ENCODE peak calls at places on chromosomes 11 and 22, in eight cellular contexts. P is NB4, X is foreskin fibroblast, S is type B pancreatic cell, K is transverse colon, F is Calu3, C is GM20000, Y is upper lobe of right lung. D is an unnamed sample.

GRCh38 chr11:102064316-102064715 is 17.1 kb downstream of the CFAP300 start:
- DNase-seq in P (no peak), X (no peak), S (no peak), K (no peak), F (no peak), C (no peak), Y (no peak), D (no peak)

GRCh38 chr11:34809191-34810106 is 106.7 kb downstream of the APIP start:
- DNase-seq in P (peak; percentile 49), X (peak; percentile 27), S (no peak), K (no peak), F (peak; percentile 29), C (no peak), Y (no peak), D (no peak)

GRCh38 chr22:45304971-45305370 is 4.8 kb upstream of the FAM118A start:
- DNase-seq in P (no peak), X (no peak), S (no peak), K (no peak), F (no peak), C (no peak), Y (no peak), D (no peak)

GRCh38 chr11:57798905-57799559 is 37.4 kb downstream of the CTNND1 start:
- DNase-seq in P (peak; percentile 19), X (peak; percentile 94), S (no peak), K (peak; percentile 85), F (peak; percentile 87), C (no peak), Y (no peak), D (no peak)

GRCh38 chr11:108871152-108871551 is 206.3 kb downstream of the DDX10 start:
- DNase-seq in P (peak; percentile 31), X (peak; percentile 84), S (no peak), K (no peak), F (peak; percentile 29), C (peak; percentile 8), Y (no peak), D (no peak)

GRCh38 chr11:1604181-1604580 is 4.1 kb downstream of the KRTAP5-3 start:
- DNase-seq in P (no peak), X (no peak), S (no peak), K (no peak), F (no peak), C (no peak), Y (no peak), D (no peak)

GRCh38 chr22:44438056-44438455 is 60.0 kb downstream of the RTL6 start:
- DNase-seq in P (no peak), X (no peak), S (no peak), K (no peak), F (no peak), C (no peak), Y (peak; percentile 48), D (no peak)

GRCh38 chr11:70567680-70568503 is 169.6 kb downstream of the CTTN start:
- DNase-seq in P (peak; percentile 37), X (peak; percentile 52), S (no peak), K (peak; percentile 74), F (peak; percentile 32), C (no peak), Y (peak; percentile 68), D (no peak)

GRCh38 chr22:28899199-28899853 is 16.0 kb downstream of the ZNRF3 start:
- DNase-seq in P (no peak), X (no peak), S (no peak), K (no peak), F (no peak), C (no peak), Y (no peak), D (no peak)

GRCh38 chr11:126474220-126474619 is 118.7 kb downstream of the ST3GAL4 start:
- DNase-seq in P (no peak), X (no peak), S (no peak), K (no peak), F (no peak), C (no peak), Y (no peak), D (no peak)

GRCh38 chr22:24133187-24133965 is 47.9 kb upstream of the SUSD2 start:
- DNase-seq in P (peak; percentile 49), X (peak; percentile 55), S (no peak), K (no peak), F (no peak), C (no peak), Y (peak; percentile 82), D (no peak)

GRCh38 chr22:41445171-41446056 is 1.2 kb downstream of the TOB2 start:
- DNase-seq in P (peak; percentile 69), X (peak; percentile 36), S (no peak), K (peak; percentile 31), F (no peak), C (no peak), Y (no peak), D (no peak)

GRCh38 chr22:41446057-41446501 is 522 bp downstream of the TOB2 start:
- DNase-seq in P (peak; percentile 45), X (peak; percentile 35), S (no peak), K (peak; percentile 39), F (peak; percentile 31), C (no peak), Y (peak; percentile 77), D (no peak)

GRCh38 chr22:41446639-41447434 is at the start of gene TOB2:
- DNase-seq in P (peak; percentile 96), X (peak; percentile 98), S (peak; percentile 98), K (peak; percentile 97), F (peak; percentile 97), C (peak; percentile 91), Y (peak; percentile 97), D (no peak)

GRCh38 chr22:41444360-41445170 is 2.0 kb downstream of the TOB2 start:
- DNase-seq in P (peak; percentile 64), X (peak; percentile 98), S (peak; percentile 95), K (peak; percentile 93), F (peak; percentile 93), C (peak; percentile 89), Y (peak; percentile 94), D (no peak)

DNA sequence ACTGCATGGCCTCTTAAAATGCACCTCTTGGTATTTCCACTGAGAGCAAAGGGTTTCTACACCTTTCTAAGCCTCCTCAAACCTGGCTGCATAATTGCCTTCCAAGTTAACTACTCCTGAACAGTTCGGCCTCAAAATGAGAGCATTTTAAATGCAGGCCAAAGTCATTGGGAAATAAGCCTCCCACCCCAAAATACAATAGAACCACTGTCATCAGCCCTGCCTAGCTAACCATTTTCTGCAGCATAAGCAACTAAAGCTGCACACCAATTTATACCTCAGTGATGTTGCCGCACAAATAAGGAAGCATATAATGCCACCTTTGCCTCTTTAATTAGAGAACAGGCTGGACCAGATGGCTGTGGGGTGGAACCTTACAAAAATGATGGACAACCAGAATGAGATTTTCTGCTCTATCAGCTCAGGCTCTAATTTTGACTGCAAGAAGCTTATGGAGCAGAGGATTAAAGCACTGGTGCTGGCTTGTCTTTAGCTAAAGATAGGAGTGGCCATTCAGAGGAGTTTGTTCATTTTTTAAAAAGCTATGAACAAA is 4.3 kb downstream of the TOB2 start:
- DNase-seq in P (no peak), X (no peak), S (no peak), K (no peak), F (no peak), C (no peak), Y (no peak), D (no peak)
- TF ChIP-seq CTCF in P (no peak), X (no peak), S (no peak), K (no peak), F (no peak), C (no peak), Y (no peak), D (no peak)

DNA sequence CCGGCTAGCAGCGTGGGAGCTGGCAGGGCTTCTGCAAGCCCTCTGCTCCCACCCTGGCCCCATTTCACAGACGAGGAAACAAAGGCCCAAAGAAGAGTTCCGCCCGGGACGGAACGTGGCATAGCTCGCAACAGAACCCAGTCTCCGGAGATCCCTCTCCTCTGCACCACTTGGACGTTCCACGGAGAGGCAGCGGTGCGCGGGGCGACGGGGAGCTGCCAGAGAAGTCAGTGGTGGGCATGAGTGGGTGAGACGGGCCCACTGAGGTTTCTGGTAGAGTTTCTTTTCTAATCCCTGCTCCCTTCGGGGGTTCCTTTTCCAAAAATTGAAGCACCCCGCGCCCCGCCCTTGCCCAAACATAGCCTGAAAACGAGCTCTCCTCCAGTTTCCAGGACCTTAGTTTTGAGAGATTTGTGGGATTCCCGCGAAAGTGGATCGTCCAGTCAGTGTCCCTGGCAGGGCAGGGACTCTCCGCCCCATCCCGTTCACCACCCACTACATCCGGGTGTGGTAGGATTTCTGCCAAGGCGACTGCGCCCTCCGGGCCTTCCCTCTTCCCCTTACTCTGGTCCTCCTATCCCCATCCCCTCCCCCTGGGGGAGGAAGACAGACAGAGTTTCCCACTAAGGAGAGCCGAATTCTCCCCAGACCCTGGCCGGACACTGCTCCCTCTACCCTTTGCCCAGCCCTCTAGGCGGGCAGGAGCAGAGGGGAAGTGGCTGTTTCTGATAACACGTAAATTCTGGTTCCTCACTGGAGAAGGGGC is 764 bp upstream of the NECTIN1 start:
- DNase-seq in P (no peak), X (peak; percentile 83), S (no peak), K (peak; percentile 77), F (peak; percentile 29), C (peak; percentile 60), Y (peak; percentile 79), D (no peak)
- TF ChIP-seq CTCF in P (no peak), X (no peak), S (peak; percentile 55), K (peak; percentile 18), F (no peak), C (no peak), Y (peak; percentile 22), D (no peak)

GRCh38 chr11:66543263-66544107 is 2.4 kb downstream of the ZDHHC24 start:
- DNase-seq in P (no peak), X (peak; percentile 76), S (no peak), K (peak; percentile 60), F (no peak), C (peak; percentile 77), Y (no peak), D (no peak)
- TF ChIP-seq CTCF in P (no peak), X (peak; percentile 37), S (peak; percentile 52), K (no peak), F (no peak), C (peak; percentile 67), Y (peak; percentile 49), D (peak; percentile 31)

GRCh38 chr22:39306456-39307361 is 12.7 kb downstream of the RPL3 start:
- DNase-seq in P (peak; percentile 61), X (peak; percentile 34), S (no peak), K (peak; percentile 45), F (peak; percentile 62), C (no peak), Y (no peak), D (no peak)

GRCh38 chr22:39309881-39310714 is 9.3 kb downstream of the RPL3 start:
- DNase-seq in P (peak; percentile 48), X (peak; percentile 82), S (no peak), K (no peak), F (no peak), C (no peak), Y (no peak), D (no peak)

GRCh38 chr22:39308614-39309363 is 10.6 kb downstream of the RPL3 start:
- DNase-seq in P (peak; percentile 77), X (peak; percentile 97), S (no peak), K (peak; percentile 46), F (peak; percentile 79), C (no peak), Y (no peak), D (no peak)

GRCh38 chr22:39311592-39312400 is 7.6 kb downstream of the RPL3 start:
- DNase-seq in P (peak; percentile 40), X (peak; percentile 48), S (no peak), K (no peak), F (no peak), C (no peak), Y (no peak), D (no peak)

DNA sequence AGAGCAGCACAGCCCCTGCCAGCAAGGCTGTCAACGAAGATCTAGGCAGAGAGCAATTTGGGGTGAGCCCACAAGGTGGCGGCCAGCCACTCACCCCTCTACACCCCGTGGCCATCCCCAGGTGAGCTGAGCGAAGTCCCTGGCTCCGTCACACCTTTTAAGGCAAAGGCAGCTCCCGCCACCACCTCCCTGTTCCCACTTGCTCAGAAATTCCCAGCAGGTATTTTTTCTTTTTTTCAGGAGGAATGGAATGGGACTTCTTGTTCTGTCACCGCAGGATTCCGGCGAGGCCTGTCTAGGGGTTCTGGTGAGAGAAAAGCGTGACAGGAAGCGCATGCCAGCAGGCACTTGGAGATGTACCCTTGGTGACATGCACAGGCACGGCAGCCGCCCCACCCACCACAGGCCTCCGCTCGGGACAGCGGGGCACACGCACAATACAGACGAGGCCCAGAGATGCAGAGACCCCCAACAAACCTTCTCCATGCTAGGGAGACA is 10.0 kb downstream of the RPL3 start:
- DNase-seq in P (no peak), X (peak; percentile 56), S (no peak), K (no peak), F (peak; percentile 57), C (no peak), Y (no peak), D (no peak)
- TF ChIP-seq CTCF in P (no peak), X (peak; percentile 37), S (peak; percentile 51), K (no peak), F (peak; percentile 65), C (no peak), Y (no peak), D (peak; percentile 6)